ENCODE peak calls at places on chromosome 2, in four cellular contexts. G, I, S and F are unnamed samples. For H3K4me1, the result is how much of the 10 kb centered on the place peaks cover.

GRCh38 chr2:9535177-9535576 is 20.5 kb downstream of the ADAM17 start:
- DNase-seq in G (no peak), I (no peak), S (no peak), F (no peak)

GRCh38 chr2:123518387-123518786 is 506.7 kb upstream of the CNTNAP5 start:
- DNase-seq in G (no peak), I (no peak), S (no peak), F (no peak)

GRCh38 chr2:165055081-165055879 is 100.0 kb upstream of the SLC38A11 start:
- DNase-seq in G (peak), I (no peak), S (no peak), F (no peak)

GRCh38 chr2:207311316-207312005 is 145.7 kb upstream of the KLF7 start:
- DNase-seq in G (no peak), I (no peak), S (peak), F (peak)

GRCh38 chr2:219836647-219837177 is 209.3 kb downstream of the SLC4A3 start:
- DNase-seq in G (no peak), I (no peak), S (no peak), F (no peak)

GRCh38 chr2:237057893-237058300 is 27.8 kb upstream of the COPS8 start:
- DNase-seq in G (no peak), I (no peak), S (no peak), F (no peak)

GRCh38 chr2:30216157-30216556 is 15.2 kb upstream of the LBH start:
- DNase-seq in G (no peak), I (no peak), S (no peak), F (no peak)

GRCh38 chr2:170503971-170504819 is 210.9 kb upstream of the SP5 start:
- DNase-seq in G (no peak), I (no peak), S (no peak), F (no peak)

GRCh38 chr2:130890941-130891669 is 54.4 kb downstream of the ARHGEF4 start:
- DNase-seq in G (no peak), I (no peak), S (no peak), F (no peak)

GRCh38 chr2:62577994-62578836 is 72.2 kb upstream of the TMEM17 start:
- DNase-seq in G (no peak), I (no peak), S (no peak), F (no peak)

GRCh38 chr2:160306985-160307384 is 106.9 kb upstream of the ITGB6 start:
- DNase-seq in G (no peak), I (no peak), S (peak), F (no peak)
- H3K4me1 ChIP-seq in G (under half), I (under half), S (half or more), F (under half)

GRCh38 chr2:85501244-85501643 is 37.7 kb upstream of the MAT2A start:
- DNase-seq in G (no peak), I (no peak), S (no peak), F (no peak)

GRCh38 chr2:85502720-85503119 is 36.2 kb upstream of the MAT2A start:
- DNase-seq in G (no peak), I (no peak), S (no peak), F (no peak)

GRCh38 chr2:85503168-85503610 is 35.8 kb upstream of the MAT2A start:
- DNase-seq in G (no peak), I (no peak), S (no peak), F (no peak)

GRCh38 chr2:85496481-85496880 is 42.5 kb upstream of the MAT2A start:
- DNase-seq in G (no peak), I (no peak), S (no peak), F (no peak)

DNA sequence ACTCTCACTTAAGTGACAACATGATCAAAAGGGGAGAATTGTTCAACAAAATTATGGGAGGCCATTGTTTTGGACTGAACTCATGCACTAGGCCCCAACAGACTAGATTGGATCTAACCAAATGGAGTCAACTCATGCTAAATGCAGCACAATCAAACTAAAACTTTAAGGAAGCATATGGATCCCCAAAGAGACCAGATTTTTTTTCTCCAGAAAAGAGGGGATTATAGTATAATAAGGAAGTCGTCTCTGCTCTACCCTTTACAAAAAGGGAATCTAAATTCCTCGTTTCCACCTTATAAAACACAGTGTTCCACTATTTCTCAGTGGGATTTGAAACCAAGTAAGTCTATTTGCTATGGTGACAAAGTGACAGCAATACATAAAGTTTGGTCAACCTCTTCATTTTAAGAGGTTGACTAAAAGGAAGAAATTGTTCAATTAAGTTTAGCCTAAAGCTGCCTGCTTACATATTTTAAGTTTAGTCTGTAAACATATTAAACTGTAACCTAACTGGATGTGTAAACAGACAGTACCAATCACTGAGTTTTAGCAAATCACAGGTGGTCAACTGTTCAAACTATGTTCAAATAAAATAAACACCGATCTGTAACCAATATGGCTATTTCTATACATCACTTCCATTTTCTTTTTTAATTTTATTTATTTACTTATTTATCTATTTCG is 40.9 kb upstream of the MAT2A start:
- DNase-seq in G (no peak), I (no peak), S (no peak), F (no peak)
- H3K4me3 ChIP-seq in G (no peak), I (no peak), S (no peak), F (no peak)

DNA sequence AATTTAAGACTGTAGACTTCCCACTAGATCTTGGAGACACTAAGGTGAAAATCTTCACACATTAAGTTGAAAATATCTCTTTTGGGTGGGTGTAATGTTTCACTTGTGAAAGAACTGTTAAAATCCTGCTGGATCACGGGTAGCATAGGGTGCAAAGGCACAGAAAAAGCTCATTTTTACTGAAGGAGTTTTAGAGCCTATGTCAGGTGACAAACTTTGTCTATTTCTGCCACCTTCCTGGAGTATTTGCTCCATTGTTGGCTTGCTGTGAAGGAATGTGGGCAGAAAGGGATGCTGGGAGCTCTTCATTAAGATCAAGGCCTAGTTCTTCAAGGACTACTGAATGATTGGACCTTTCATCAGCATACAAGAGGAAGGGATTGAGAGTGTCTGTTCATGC is 119.4 kb downstream of the FMNL2 start:
- DNase-seq in G (no peak), I (no peak), S (no peak), F (no peak)
- H3K4me1 ChIP-seq in G (under half), I (under half), S (under half), F (under half)

GRCh38 chr2:53252115-53252514 is 515.5 kb upstream of the CHAC2 start:
- DNase-seq in G (no peak), I (no peak), S (no peak), F (no peak)
- H3K4me3 ChIP-seq in G (no peak), I (no peak), S (no peak), F (no peak)

GRCh38 chr2:119483896-119484718 is 40.2 kb downstream of the SCTR start:
- DNase-seq in G (no peak), I (peak), S (no peak), F (no peak)
- H3K4me1 ChIP-seq in G (under half), I (under half), S (under half), F (half or more)